ENCODE peak calls at places on chromosome 7, in six cellular contexts. P is A549, K is Panc1, M is uterus, F is stomach, W is transverse colon. A is an unnamed sample.

GRCh38 chr7:100374601-100375000 is 1.3 kb downstream of the PILRA start:
- DNase-seq in F (no peak), K (no peak), W (no peak), P (no peak), M (no peak), A (no peak)

GRCh38 chr7:94382155-94382554 is 12.5 kb upstream of the COL1A2 start:
- DNase-seq in P (no peak), W (no peak), K (no peak), F (no peak), M (no peak), A (no peak)

GRCh38 chr7:92354214-92354613 is 93.1 kb upstream of the GATAD1 start:
- DNase-seq in W (no peak), P (no peak), F (no peak), K (no peak), M (no peak), A (no peak)

GRCh38 chr7:142583424-142583823 is 165.8 kb upstream of the PRSS1 start:
- DNase-seq in P (peak), M (no peak), W (no peak), F (no peak), K (peak), A (peak)

GRCh38 chr7:44278451-44279161 is 46.8 kb downstream of the CAMK2B start:
- DNase-seq in P (no peak), W (peak), F (no peak), K (no peak), M (peak), A (no peak)

GRCh38 chr7:156067156-156067555 is 254.9 kb upstream of the SHH start:
- DNase-seq in M (no peak), W (no peak), K (no peak), P (no peak), F (no peak), A (no peak)

GRCh38 chr7:98091061-98091460 is 15.6 kb upstream of the LMTK2 start:
- DNase-seq in M (no peak), P (no peak), F (no peak), W (no peak), K (no peak), A (peak)

GRCh38 chr7:18503068-18503859 is 7.7 kb downstream of the HDAC9 start:
- DNase-seq in M (no peak), F (no peak), P (no peak), K (no peak), W (no peak), A (no peak)

GRCh38 chr7:98251251-98251843 is 685 bp downstream of the TECPR1 start:
- DNase-seq in K (no peak), W (peak), P (no peak), M (no peak), F (peak), A (no peak)

GRCh38 chr7:31975546-31975945 is 94.7 kb downstream of the PDE1C start:
- DNase-seq in P (no peak), M (no peak), K (no peak), W (no peak), F (no peak), A (no peak)

GRCh38 chr7:71972513-71972912 is 439.6 kb downstream of the CALN1 start:
- DNase-seq in W (no peak), K (no peak), P (no peak), M (no peak), F (no peak), A (no peak)

GRCh38 chr7:1197997-1198632 is 34.6 kb upstream of the UNCX start:
- DNase-seq in M (no peak), P (peak), F (no peak), K (no peak), W (no peak), A (peak)

GRCh38 chr7:117951711-117952280 is 78.6 kb upstream of the CTTNBP2 start:
- DNase-seq in W (no peak), P (no peak), K (no peak), F (no peak), M (no peak), A (no peak)

GRCh38 chr7:22127835-22128527 is 182.3 kb upstream of the CDCA7L start:
- DNase-seq in P (no peak), K (no peak), W (no peak), M (no peak), F (no peak), A (no peak)

GRCh38 chr7:130955560-130955919 is 221.5 kb upstream of the KLF14 start:
- DNase-seq in M (no peak), F (no peak), W (no peak), K (no peak), P (no peak), A (no peak)

GRCh38 chr7:111210996-111211395 is 120.1 kb downstream of the LRRN3 start:
- DNase-seq in K (no peak), W (no peak), M (no peak), P (no peak), F (no peak), A (no peak)

GRCh38 chr7:40058636-40059035 is 75.8 kb downstream of the MPLKIP start:
- DNase-seq in M (no peak), P (no peak), W (no peak), F (no peak), K (no peak), A (no peak)

GRCh38 chr7:54967384-54967783 is 51.4 kb upstream of the EGFR start:
- DNase-seq in P (peak), F (no peak), K (peak), M (no peak), W (no peak), A (peak)

GRCh38 chr7:56083150-56083785 is 9.5 kb downstream of the PHKG1 start:
- DNase-seq in K (no peak), M (no peak), P (no peak), F (no peak), W (no peak), A (no peak)

GRCh38 chr7:1024331-1024761 is 20.0 kb upstream of the GPR146 start:
- DNase-seq in K (no peak), P (no peak), M (no peak), F (no peak), W (peak), A (no peak)

GRCh38 chr7:44709011-44709915 is 39.4 kb upstream of the ZMIZ2 start:
- DNase-seq in M (no peak), K (no peak), P (no peak), F (no peak), W (no peak), A (no peak)

GRCh38 chr7:27921081-27921836 is 181.3 kb downstream of the TAX1BP1 start:
- DNase-seq in M (no peak), P (peak), F (no peak), W (peak), K (peak), A (peak)

GRCh38 chr7:41779918-41780317 is 77.0 kb upstream of the INHBA start:
- DNase-seq in P (no peak), M (no peak), F (no peak), K (no peak), W (no peak), A (no peak)

GRCh38 chr7:31633894-31634494 is 53.0 kb upstream of the PPP1R17 start:
- DNase-seq in K (peak), P (peak), W (peak), M (peak), F (peak), A (peak)

GRCh38 chr7:111954474-111955311 is 251.5 kb downstream of the DOCK4 start:
- DNase-seq in F (no peak), P (no peak), W (no peak), K (no peak), M (no peak), A (no peak)

GRCh38 chr7:767941-768729 is 41.1 kb upstream of the PRKAR1B start:
- DNase-seq in P (no peak), W (no peak), M (peak), K (no peak), F (no peak), A (peak)

GRCh38 chr7:131327049-131327625 is 539 bp upstream of the MKLN1 start:
- DNase-seq in F (no peak), K (peak), P (peak), W (peak), M (no peak), A (peak)

GRCh38 chr7:4797858-4798705 is 22.7 kb downstream of the AP5Z1 start:
- DNase-seq in F (peak), K (peak), W (peak), M (peak), P (peak), A (peak)

GRCh38 chr7:46226860-46227259 is 305.8 kb upstream of the IGFBP3 start:
- DNase-seq in P (peak), F (no peak), M (no peak), W (no peak), K (no peak), A (no peak)

GRCh38 chr7:362416-363096 is 72.6 kb downstream of the FOXL3 start:
- DNase-seq in P (no peak), F (no peak), K (no peak), W (peak), M (no peak), A (no peak)

GRCh38 chr7:157493017-157493416 is 156.2 kb downstream of the DNAJB6 start:
- DNase-seq in W (no peak), P (no peak), M (no peak), F (peak), K (no peak), A (no peak)
- TF ChIP-seq CTCF in W (no peak), P (no peak), M (no peak), F (no peak), K (no peak), A (no peak)

DNA sequence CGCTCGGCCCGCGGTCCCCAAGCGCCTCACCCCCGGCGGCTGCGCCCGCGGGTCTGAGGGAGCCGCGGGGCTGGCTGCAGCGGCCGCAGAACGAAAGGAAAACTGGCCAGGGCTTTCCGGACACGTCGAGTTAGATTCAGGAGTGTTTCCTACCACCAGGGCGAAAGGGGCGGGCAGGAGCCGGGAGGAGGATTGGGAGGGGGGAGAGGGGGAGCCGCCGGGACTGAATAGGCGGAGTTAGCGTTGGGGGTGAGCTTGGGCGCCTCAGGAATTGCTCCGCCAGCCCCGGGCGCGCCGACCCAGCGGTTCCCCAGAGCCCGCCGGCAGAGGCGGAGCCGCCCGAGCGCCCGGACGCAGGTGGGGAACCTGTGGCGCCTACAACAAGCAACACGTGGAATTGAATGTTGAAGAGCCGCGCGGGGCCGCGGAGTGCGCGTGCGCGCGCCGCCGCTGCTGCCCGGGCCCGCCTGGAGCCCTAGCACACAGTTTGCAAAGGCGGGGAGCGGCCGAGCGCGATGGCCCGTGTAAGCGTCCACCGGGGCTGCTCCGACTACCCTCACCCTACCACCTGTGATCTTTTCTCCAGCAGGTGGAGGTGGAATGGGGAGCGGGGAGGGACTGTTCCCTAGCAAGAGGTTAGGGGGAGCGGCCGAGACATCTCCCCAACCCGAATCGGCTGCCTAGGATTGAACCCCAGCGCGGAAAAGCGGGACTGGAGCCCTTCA is at the start of gene CADPS2:
- DNase-seq in M (peak), P (peak), F (peak), W (peak), K (no peak), A (peak)
- H3K27ac ChIP-seq in M (peak), P (peak), F (peak), W (peak), K (no peak), A (peak)

GRCh38 chr7:80095545-80095944 is 39.1 kb upstream of the GNAI1 start:
- DNase-seq in W (no peak), M (no peak), F (no peak), K (no peak), P (no peak), A (no peak)
- TF ChIP-seq CTCF in W (peak), M (peak), F (peak), K (peak), P (peak), A (peak)

DNA sequence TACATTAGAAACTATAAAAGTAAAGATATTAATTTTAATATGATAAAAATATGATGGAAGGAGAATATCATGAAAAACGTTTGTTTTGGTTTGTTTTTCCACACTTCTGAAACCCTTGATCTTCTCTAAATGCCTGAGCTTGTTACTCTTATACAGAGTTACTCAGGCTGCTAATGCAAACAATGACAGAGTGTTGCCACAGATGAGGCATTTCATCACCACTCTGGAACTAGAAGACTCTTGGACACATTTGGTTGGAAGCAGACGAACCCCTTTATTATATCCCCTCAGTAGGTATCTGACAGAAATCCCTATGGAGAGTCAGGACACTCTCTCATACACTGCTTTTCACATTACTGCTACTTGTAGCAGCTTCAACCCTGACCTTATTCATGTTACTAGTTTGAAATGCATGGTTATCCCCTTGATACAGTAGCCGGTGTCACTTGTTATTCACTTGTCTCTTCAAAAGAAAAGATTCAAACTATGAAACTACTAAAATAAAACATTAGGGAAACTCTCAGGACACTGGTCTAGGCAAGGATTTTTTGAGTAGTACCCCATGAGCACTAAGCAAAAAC is 66.9 kb downstream of the SEMA3C start:
- DNase-seq in K (peak), W (no peak), P (peak), F (no peak), M (no peak), A (peak)
- H3K27ac ChIP-seq in K (peak), W (peak), P (peak), F (no peak), M (no peak), A (no peak)